ENCODE peak calls at places on chromosomes 13 and 19, in five cellular contexts. Z, F, T, A and N are unnamed samples. For H3K4me1 and H3K36me3, the result is how much of the 10 kb centered on the place peaks cover.

GRCh38 chr19:41701401-41702075 is 6.9 kb upstream of the CEACAM5 start:
- DNase-seq in F (no peak), Z (no peak), A (peak), T (no peak), N (peak)

GRCh38 chr13:94516456-94516855 is 37.0 kb upstream of the DCT start:
- DNase-seq in A (no peak), Z (no peak), F (no peak), T (no peak), N (no peak)

GRCh38 chr19:19526581-19527370 is 1.9 kb upstream of the YJEFN3 start:
- DNase-seq in Z (no peak), F (no peak), A (no peak), T (no peak), N (no peak)

GRCh38 chr13:22114630-22115311 is 443.9 kb downstream of the FGF9 start:
- DNase-seq in T (no peak), F (no peak), A (peak), Z (peak), N (no peak)

GRCh38 chr13:43878897-43879322 is 630 bp downstream of the CCDC122 start:
- DNase-seq in F (peak), Z (peak), A (peak), T (no peak), N (no peak)

GRCh38 chr13:93942016-93942415 is 537.5 kb downstream of the DCT start:
- DNase-seq in F (no peak), Z (no peak), T (no peak), A (no peak), N (no peak)

GRCh38 chr19:45774765-45775164 is 5.7 kb upstream of the SIX5 start:
- DNase-seq in Z (no peak), F (no peak), A (no peak), T (no peak), N (no peak)

GRCh38 chr13:111937763-111938375 is 129.1 kb upstream of the SOX1 start:
- DNase-seq in A (no peak), T (no peak), F (no peak), Z (no peak), N (no peak)

GRCh38 chr19:20351244-20351643 is 184.2 kb downstream of the ZNF486 start:
- DNase-seq in Z (no peak), T (no peak), F (no peak), A (no peak), N (no peak)

GRCh38 chr13:71017607-71018006 is 849.4 kb downstream of the DACH1 start:
- DNase-seq in A (no peak), F (no peak), Z (no peak), T (no peak), N (no peak)

GRCh38 chr19:48319647-48320537 is 5.5 kb upstream of the EMP3 start:
- DNase-seq in Z (peak), F (peak), A (peak), T (peak), N (peak)

GRCh38 chr19:42333975-42334696 is 8.7 kb downstream of the MEGF8 start:
- DNase-seq in Z (no peak), A (no peak), F (no peak), T (no peak), N (no peak)

GRCh38 chr19:17117250-17117789 is 41.7 kb downstream of the MYO9B start:
- DNase-seq in T (no peak), A (no peak), F (no peak), Z (no peak), N (no peak)

GRCh38 chr13:64457976-64458375 is 2772.2 kb downstream of the PCDH9 start:
- DNase-seq in T (no peak), F (no peak), Z (no peak), A (no peak), N (no peak)

GRCh38 chr19:47675859-47676258 is 37.4 kb upstream of the EHD2 start:
- DNase-seq in A (no peak), T (no peak), F (no peak), Z (no peak), N (no peak)

GRCh38 chr19:30222993-30223865 is 149.0 kb upstream of the ZNF536 start:
- DNase-seq in A (no peak), T (no peak), Z (no peak), F (no peak), N (peak)

GRCh38 chr13:114067381-114067885 is 65.0 kb downstream of the RASA3 start:
- DNase-seq in F (no peak), T (no peak), Z (peak), A (no peak), N (no peak)

GRCh38 chr13:64277097-64277496 is 2861.4 kb upstream of the PCDH20 start:
- DNase-seq in T (no peak), Z (no peak), F (no peak), A (no peak), N (no peak)

GRCh38 chr13:30561506-30561905 is 56.2 kb upstream of the USPL1 start:
- DNase-seq in F (no peak), A (no peak), Z (no peak), T (no peak), N (no peak)

DNA sequence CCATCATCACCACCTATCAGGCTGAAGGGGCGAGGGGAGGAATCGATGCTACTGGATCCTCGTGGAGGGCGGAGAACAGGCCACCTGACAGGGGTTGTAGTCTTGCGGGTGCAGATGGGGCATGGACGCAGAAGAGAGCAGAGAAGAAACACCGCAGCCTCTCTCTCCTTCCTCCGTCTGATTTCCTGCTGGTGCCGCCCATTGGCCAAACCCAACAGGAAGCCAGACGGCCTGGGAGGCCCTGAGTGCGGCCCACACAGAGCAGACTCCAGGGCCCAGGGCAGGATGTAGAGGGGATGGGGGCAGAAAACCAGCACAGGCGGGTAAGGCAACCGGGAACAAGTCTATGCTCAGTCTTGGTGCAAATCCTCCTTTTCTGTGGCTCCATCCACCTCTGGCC is 15.4 kb downstream of the CEBPA start:
- DNase-seq in F (no peak), Z (no peak), T (no peak), A (no peak), N (no peak)
- H3K4me3 ChIP-seq in F (no peak), Z (no peak), T (no peak), A (no peak), N (no peak)

GRCh38 chr13:73367886-73368285 is 309.1 kb downstream of the KLF5 start:
- DNase-seq in A (peak), Z (no peak), F (no peak), T (no peak), N (no peak)

GRCh38 chr13:73364706-73365105 is 305.9 kb downstream of the KLF5 start:
- DNase-seq in A (peak), Z (no peak), F (no peak), T (no peak), N (no peak)

GRCh38 chr13:73366241-73366640 is 307.4 kb downstream of the KLF5 start:
- DNase-seq in A (no peak), F (no peak), Z (no peak), T (no peak), N (no peak)

GRCh38 chr13:73365681-73366080 is 306.9 kb downstream of the KLF5 start:
- DNase-seq in F (no peak), T (no peak), A (peak), Z (no peak), N (no peak)

DNA sequence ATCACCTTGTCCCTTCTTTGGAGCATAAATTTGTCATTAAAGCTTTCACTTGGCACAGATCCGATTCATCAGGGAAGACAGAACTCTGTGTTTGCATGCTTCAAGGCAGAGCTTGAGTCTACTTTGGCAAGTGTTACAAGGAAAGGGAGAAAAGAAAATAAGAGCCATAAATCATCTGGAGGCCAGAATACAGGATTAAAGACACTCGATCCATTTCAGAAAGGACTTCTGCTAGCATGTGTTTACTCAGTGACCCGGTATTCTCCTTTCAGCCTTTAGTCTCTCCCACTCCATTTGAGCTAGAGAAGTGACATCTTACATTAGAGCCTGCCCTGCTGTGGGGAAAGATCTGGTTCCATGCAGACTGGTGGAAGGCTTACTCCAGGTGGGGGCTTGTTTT is 306.4 kb downstream of the KLF5 start:
- DNase-seq in A (peak), T (no peak), Z (no peak), F (no peak), N (peak)
- H3K4me1 ChIP-seq in A (under half), T (under half), Z (under half), F (under half), N (under half)

GRCh38 chr13:28336193-28336657 is 158.7 kb downstream of the FLT1 start:
- DNase-seq in A (no peak), T (no peak), F (no peak), Z (peak), N (no peak)

GRCh38 chr13:28337196-28338045 is 157.5 kb downstream of the FLT1 start:
- DNase-seq in Z (no peak), F (no peak), A (no peak), T (no peak), N (no peak)

GRCh38 chr13:28329395-28330158 is 165.4 kb downstream of the FLT1 start:
- DNase-seq in T (no peak), A (no peak), Z (no peak), F (peak), N (no peak)

GRCh38 chr13:28338202-28338601 is 156.7 kb downstream of the FLT1 start:
- DNase-seq in A (peak), T (no peak), Z (no peak), F (no peak), N (no peak)

DNA sequence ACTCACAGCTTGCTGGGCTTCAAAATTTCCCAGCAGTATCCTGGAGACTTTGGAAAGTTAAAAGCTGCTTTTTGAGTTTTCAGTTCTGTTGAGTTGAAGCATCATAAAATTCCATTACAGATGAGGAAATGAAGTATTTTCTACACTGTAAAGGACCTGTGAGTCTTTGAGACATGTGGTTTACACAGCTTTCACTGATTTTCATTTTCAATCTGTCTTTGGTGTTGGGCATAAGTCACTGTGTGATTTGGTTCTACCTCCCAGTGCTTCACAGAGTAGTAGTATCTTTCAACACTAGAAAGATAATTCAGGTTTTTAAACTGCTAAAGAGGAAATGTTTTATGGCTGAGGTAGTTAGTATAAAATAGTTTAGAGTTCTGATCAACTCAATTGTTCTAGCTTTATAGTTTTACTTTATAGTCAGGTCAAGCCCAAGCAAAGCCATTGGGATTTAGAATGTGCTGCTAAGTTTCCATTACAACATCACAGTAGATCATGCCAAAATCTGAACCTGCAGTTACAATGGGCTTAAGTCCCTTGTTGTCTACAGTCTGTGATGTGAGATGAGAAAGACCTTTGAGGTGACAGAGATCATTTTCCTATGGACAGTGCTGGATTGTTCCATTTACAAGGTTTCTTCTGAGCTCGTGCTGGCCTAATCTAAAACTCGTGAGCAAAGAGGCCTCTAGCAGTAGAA is 161.6 kb downstream of the FLT1 start:
- DNase-seq in Z (no peak), A (no peak), F (no peak), T (no peak), N (no peak)
- H3K36me3 ChIP-seq in Z (under half), A (under half), F (under half), T (under half), N (under half)

DNA sequence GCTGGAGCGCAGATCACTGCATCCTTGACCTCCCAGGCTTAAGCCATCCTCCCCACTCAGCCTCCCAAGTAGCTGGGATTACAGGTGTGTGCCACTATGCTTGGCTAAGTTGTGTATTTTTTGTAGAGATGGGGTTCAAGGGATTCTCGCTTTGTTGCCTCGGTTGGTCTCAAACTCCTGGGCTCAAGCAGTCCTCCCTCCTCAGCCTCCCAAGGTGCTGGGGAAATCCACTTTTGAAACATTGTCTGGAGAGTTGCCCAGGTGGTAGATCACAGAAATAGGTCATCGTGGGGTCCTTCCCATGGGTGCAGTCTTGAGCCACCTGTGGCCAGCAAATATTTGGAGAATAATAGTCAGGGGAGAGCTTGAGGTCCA is 5.2 kb downstream of the LDLR start:
- DNase-seq in F (no peak), T (no peak), A (no peak), Z (no peak), N (no peak)
- H3K4me3 ChIP-seq in F (no peak), T (no peak), A (no peak), Z (no peak), N (no peak)

DNA sequence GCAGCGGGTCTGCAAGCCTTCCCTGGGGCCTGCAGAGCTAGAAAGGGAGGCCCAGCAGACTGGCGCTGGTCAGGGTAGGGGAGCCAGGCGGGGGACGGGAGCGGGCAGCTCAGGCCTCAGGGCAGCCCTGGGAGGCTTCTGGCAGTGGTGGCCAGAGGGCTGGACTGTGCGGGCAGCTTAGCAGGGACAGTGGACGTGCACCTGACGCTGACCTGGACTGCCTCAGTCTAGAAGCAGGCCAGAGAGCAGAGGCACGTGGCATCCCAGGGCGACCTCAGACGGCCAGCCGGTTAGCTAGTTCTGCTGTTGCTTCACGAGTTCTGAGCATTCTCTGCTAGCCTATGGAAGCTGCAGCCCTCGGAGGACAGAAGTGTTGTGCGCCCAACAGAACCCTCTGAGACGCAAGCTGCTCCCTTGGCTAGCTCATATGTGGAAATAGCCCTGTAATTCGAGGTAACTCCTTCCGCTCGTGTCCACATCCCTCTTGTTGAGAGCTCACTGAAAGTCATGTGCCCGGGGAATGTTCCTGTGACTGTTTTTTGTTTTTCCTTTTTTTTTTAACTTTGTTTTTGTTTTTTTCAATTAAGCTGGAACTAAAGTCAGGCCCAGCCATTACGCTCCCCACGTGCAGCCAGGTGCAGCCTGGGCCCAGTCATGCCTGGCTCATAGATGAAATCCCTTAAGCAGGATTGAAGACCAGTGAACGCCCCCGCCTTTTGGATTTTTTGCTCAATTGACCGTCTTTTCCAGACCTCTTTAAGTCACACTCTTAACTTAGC is 1.9 kb upstream of the FAM174C start:
- DNase-seq in T (no peak), F (no peak), A (no peak), Z (no peak), N (no peak)
- H3K4me1 ChIP-seq in T (under half), F (half or more), A (under half), Z (half or more), N (under half)

GRCh38 chr13:24473646-24474045 is 38.9 kb downstream of the PARP4 start:
- DNase-seq in Z (no peak), T (no peak), F (no peak), A (peak), N (no peak)
- H3K36me3 ChIP-seq in Z (under half), T (half or more), F (half or more), A (under half), N (under half)